ENCODE peak calls at places on chromosomes 2 and 18, in ten cellular contexts. A is prostate gland, X is A549, S is Peyer's patch, Q is thyroid gland, R is heart left ventricle, B is stomach, L is IMR-90, Y is adrenal gland, H is uterus. F is an unnamed sample.

GRCh38 chr2:1367584-1367983 is 45.7 kb upstream of the TPO start:
- DNase-seq in R (no peak), Q (no peak), X (no peak), H (no peak), A (no peak), S (no peak), Y (no peak), L (no peak), B (no peak), F (no peak)

GRCh38 chr2:12318427-12319057 is 398.2 kb upstream of the TRIB2 start:
- DNase-seq in X (no peak), A (peak), L (peak), Y (peak), Q (no peak), R (no peak), H (peak), B (no peak), S (no peak), F (no peak)

GRCh38 chr18:25019086-25019860 is 332.7 kb downstream of the ZNF521 start:
- DNase-seq in L (no peak), Q (no peak), H (no peak), S (no peak), R (no peak), A (no peak), B (no peak), X (no peak), Y (no peak), F (no peak)

GRCh38 chr18:52439457-52439856 is 99.5 kb downstream of the DCC start:
- DNase-seq in L (no peak), Q (no peak), A (no peak), X (peak), B (no peak), H (no peak), S (no peak), Y (no peak), R (no peak), F (no peak)

GRCh38 chr2:42828487-42829416 is 36.4 kb upstream of the HAAO start:
- DNase-seq in Y (peak), L (peak), R (peak), H (peak), S (peak), A (peak), Q (peak), X (peak), B (peak), F (peak)

GRCh38 chr2:222451270-222451674 is 26.9 kb downstream of the SGPP2 start:
- DNase-seq in B (no peak), S (no peak), A (no peak), L (no peak), X (no peak), H (no peak), Q (no peak), R (no peak), Y (no peak), F (no peak)

GRCh38 chr2:194319222-194319992 is 1337.6 kb upstream of the SLC39A10 start:
- DNase-seq in B (no peak), S (no peak), L (no peak), X (peak), H (no peak), R (no peak), Q (no peak), Y (no peak), A (no peak), F (no peak)

GRCh38 chr2:190755796-190756415 is 107.0 kb downstream of the NAB1 start:
- DNase-seq in Y (no peak), X (no peak), L (peak), R (no peak), B (no peak), H (no peak), A (no peak), Q (no peak), S (no peak), F (no peak)

GRCh38 chr2:72271766-72272615 is 124.3 kb upstream of the CYP26B1 start:
- DNase-seq in H (no peak), Y (peak), X (peak), R (no peak), A (no peak), S (peak), Q (no peak), B (no peak), L (no peak), F (no peak)

GRCh38 chr2:96977631-96978195 is 8.7 kb downstream of the FAM178B start:
- DNase-seq in B (no peak), A (no peak), S (no peak), Y (no peak), L (peak), Q (peak), X (peak), R (no peak), H (peak), F (no peak)

GRCh38 chr2:215452725-215453124 is 16.9 kb upstream of the FN1 start:
- DNase-seq in Q (no peak), X (no peak), H (no peak), B (no peak), L (no peak), Y (no peak), S (no peak), A (no peak), R (no peak), F (no peak)

GRCh38 chr18:74251297-74252031 is 40.3 kb downstream of the CYB5A start:
- DNase-seq in S (no peak), R (no peak), B (no peak), Y (peak), L (peak), H (peak), Q (no peak), X (peak), A (no peak), F (peak)

GRCh38 chr2:159968282-159968900 is 94.0 kb downstream of the PLA2R1 start:
- DNase-seq in Q (no peak), H (no peak), R (peak), A (no peak), S (no peak), X (peak), L (peak), Y (peak), B (no peak), F (no peak)

GRCh38 chr2:26561376-26561775 is 79.8 kb downstream of the CIB4 start:
- DNase-seq in H (no peak), A (no peak), Y (no peak), L (no peak), S (no peak), B (no peak), X (no peak), Q (no peak), R (no peak), F (no peak)

GRCh38 chr2:63743976-63744331 is 97.7 kb upstream of the UGP2 start:
- DNase-seq in B (no peak), S (no peak), A (no peak), L (no peak), X (no peak), H (no peak), R (no peak), Q (no peak), Y (no peak), F (no peak)

GRCh38 chr18:76363451-76364120 is 131.5 kb downstream of the ZNF516 start:
- DNase-seq in L (peak), H (peak), Q (no peak), B (no peak), R (no peak), Y (no peak), S (no peak), X (no peak), A (no peak), F (peak)

DNA sequence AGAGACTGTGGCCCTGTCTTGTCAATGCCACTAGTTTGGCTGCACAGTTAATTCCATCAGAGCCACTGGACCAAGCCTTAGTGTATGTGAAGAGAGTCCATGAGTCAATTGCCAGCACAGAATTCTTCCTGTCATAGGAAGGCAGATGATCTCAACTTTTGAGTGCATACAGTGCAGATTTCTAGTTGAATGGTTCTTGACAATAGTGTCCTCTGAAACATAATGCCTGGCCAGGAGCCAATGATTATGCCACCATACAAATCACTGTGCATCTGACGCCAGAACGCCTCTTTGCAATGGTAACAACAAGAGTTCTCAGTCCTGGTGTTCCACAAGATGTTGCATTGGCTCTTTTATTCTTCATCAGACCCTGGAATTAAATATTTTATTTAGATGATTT is 7.1 kb downstream of the NEUROD1 start:
- DNase-seq in X (no peak), S (no peak), H (no peak), R (no peak), L (no peak), Y (no peak), A (no peak), Q (no peak), B (no peak), F (no peak)
- H3K4me3 ChIP-seq in X (no peak), S (no peak), H (no peak), R (no peak), L (no peak), Y (no peak), A (no peak), Q (no peak), B (no peak), F (no peak)

GRCh38 chr2:30661173-30662107 is 145.8 kb downstream of the CAPN13 start:
- DNase-seq in S (no peak), X (no peak), H (no peak), R (no peak), A (no peak), Q (no peak), L (peak), B (no peak), Y (no peak), F (peak)
- TF ChIP-seq POLR2A in S (no peak), X (no peak), H (no peak), R (no peak), A (no peak), Q (no peak), L (peak), B (no peak), Y (no peak), F (no peak)

DNA sequence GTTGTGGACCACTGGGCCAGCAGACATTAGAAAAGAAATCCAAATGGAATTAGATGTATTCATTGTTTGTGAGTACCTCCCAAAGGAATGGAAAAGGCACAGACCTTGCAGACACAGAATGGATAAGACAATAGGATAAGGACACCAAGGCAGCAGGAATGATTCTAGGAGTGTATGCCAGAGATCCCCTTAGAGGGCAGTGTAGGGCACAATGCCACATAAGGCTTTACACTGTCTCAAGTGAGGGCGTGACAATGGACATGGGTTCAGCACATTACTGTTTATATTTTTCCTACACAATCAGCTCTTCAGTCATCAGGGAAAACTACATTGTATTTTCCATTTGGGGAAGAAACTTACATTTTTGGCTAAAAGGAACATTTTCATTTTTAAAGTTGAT is 250.9 kb downstream of the PTH2R start:
- DNase-seq in H (no peak), Q (no peak), L (no peak), S (no peak), A (no peak), X (peak), Y (no peak), R (no peak), B (no peak), F (no peak)
- TF ChIP-seq CTCF in H (no peak), Q (no peak), L (no peak), S (no peak), A (no peak), X (no peak), Y (no peak), R (no peak), B (no peak), F (no peak)

GRCh38 chr2:95079455-95079776 is 42.2 kb downstream of the MRPS5 start:
- DNase-seq in R (no peak), S (no peak), H (no peak), X (no peak), L (no peak), Q (no peak), B (no peak), A (no peak), Y (no peak), F (no peak)
- H3K4me3 ChIP-seq in R (no peak), S (no peak), H (no peak), X (no peak), L (no peak), Q (no peak), B (no peak), A (no peak), Y (no peak), F (no peak)

GRCh38 chr18:3605562-3606443 is 155.8 kb downstream of the TGIF1 start:
- DNase-seq in R (no peak), L (peak), B (no peak), S (peak), A (no peak), H (no peak), Q (peak), Y (peak), X (no peak), F (no peak)

GRCh38 chr18:3603460-3604259 is 153.7 kb downstream of the TGIF1 start:
- DNase-seq in B (peak), Q (peak), Y (peak), H (no peak), L (peak), A (peak), S (no peak), X (peak), R (no peak), F (no peak)

GRCh38 chr18:3604260-3604625 is 154.3 kb downstream of the TGIF1 start:
- DNase-seq in H (no peak), Y (no peak), L (no peak), A (no peak), X (no peak), R (no peak), Q (no peak), B (no peak), S (no peak), F (no peak)

GRCh38 chr18:3607309-3608098 is 157.5 kb downstream of the TGIF1 start:
- DNase-seq in R (no peak), B (no peak), S (no peak), L (no peak), H (no peak), A (no peak), Y (no peak), Q (no peak), X (no peak), F (no peak)

DNA sequence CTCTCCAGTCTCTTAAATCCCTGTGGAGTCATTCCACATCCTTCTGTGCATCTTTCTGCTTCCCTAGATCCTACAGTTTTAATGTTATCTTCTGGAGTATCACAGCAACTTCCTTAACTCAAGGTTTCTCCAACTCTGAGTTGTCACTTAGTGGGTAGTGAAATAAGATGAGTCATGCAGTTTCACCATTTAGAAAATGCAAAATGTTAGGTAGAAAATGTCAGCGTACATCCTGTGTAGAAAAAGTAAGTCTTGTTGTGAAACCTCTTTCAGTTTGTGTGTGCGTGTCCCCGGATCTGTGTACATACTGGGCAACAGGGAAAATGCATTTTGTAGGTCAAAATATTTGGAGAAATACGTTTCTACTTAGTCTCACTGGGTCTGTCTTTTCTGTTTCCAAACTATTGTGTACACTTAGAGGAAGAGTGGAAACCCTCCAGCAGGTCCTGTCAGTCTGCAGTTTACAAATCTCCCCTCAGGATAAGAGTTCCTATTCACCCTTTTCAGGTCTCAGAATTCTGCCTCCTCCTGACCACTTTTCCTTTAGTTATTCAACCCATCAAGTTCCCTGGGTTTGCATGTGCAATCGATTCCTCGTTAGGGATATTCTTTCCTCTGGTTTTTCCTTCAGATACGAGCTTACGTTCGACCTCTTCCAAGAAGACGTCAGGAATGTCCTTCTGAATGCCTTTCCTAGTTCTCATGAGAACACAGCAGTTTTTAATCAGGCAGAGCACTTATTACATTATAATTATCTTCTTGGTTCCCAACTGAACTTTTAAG is 154.8 kb downstream of the TGIF1 start:
- DNase-seq in L (peak), B (no peak), H (no peak), Y (peak), R (no peak), Q (no peak), X (peak), A (no peak), S (no peak), F (no peak)
- TF ChIP-seq POLR2A in L (peak), B (no peak), H (no peak), Y (peak), R (no peak), Q (no peak), X (no peak), A (no peak), S (no peak), F (no peak)

GRCh38 chr2:232369126-232369955 is 9.2 kb upstream of the ALPP start:
- DNase-seq in A (no peak), B (no peak), L (no peak), Y (no peak), X (no peak), S (peak), R (no peak), H (no peak), Q (no peak), F (no peak)

GRCh38 chr2:232365621-232366321 is 12.8 kb upstream of the ALPP start:
- DNase-seq in S (peak), A (no peak), X (peak), B (no peak), L (peak), Q (no peak), H (no peak), R (no peak), Y (peak), F (no peak)

GRCh38 chr2:232367016-232367415 is 11.5 kb upstream of the ALPP start:
- DNase-seq in Y (no peak), R (no peak), Q (no peak), H (no peak), B (no peak), X (no peak), L (no peak), A (no peak), S (peak), F (no peak)

GRCh38 chr2:232368311-232368731 is 10.2 kb upstream of the ALPP start:
- DNase-seq in B (no peak), H (no peak), X (peak), R (no peak), L (peak), S (peak), A (no peak), Q (no peak), Y (no peak), F (no peak)

DNA sequence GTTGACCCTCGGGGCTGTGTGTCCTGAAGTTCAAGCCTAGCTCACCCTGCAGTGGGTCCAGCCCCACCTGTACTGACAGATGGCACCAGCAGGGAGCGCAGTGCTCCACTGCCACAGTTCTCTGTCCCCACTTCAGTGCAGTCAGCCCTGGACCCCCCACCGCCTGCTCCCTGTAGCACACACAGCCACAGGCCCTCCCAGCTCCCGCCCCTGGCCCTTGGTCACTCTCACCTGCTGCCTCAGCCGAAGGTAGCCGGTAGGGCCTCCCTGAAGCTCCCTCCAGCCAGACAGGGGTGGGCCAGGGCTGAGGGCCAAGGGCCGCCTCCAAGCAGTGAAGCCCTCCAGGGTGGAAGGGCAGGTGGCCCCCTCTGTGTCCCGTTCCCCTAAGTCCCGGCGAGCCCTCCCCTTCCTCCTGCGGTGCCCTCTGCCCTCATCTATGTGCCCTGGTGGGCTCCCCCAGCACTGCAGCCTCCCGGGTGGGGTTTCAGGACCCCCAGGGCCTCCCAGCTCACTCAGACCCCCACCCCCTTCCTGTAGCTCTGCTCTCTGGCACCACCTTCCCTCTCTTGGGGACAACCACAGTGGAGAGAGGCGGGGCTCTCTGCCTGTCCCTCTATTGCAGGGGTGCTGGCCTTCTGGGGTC is 10.8 kb upstream of the ALPP start:
- DNase-seq in B (no peak), Q (no peak), H (no peak), X (peak), R (no peak), L (no peak), A (no peak), Y (no peak), S (peak), F (no peak)
- TF ChIP-seq CTCF in B (no peak), Q (no peak), H (no peak), X (peak), R (no peak), L (no peak), A (no peak), Y (no peak), S (no peak), F (no peak)

GRCh38 chr2:9770006-9770307 is 73.3 kb upstream of the TAF1B start:
- DNase-seq in Q (no peak), B (no peak), H (no peak), L (no peak), X (no peak), S (no peak), Y (no peak), R (no peak), A (no peak), F (no peak)
- H3K4me3 ChIP-seq in Q (no peak), B (no peak), H (no peak), L (no peak), X (no peak), S (no peak), Y (no peak), R (no peak), A (no peak), F (no peak)

GRCh38 chr2:230946429-230947234 is 21.6 kb upstream of the GPR55 start:
- DNase-seq in H (no peak), Q (no peak), Y (no peak), S (no peak), X (no peak), L (no peak), B (peak), A (no peak), R (no peak), F (no peak)
- TF ChIP-seq POLR2A in H (no peak), Q (no peak), Y (no peak), S (no peak), X (no peak), L (no peak), B (no peak), A (no peak), R (no peak), F (no peak)

F was measured in lower leg skin.